ENCODE peak calls at places on chromosomes 6 and 20, in five cellular contexts. X is Karpas-422, R is HCT116, Q is fibroblast of lung, M is IMR-90. C is an unnamed sample.

GRCh38 chr6:53616450-53617357 is 48.9 kb downstream of the KLHL31 start:
- DNase-seq in X (no peak), R (peak; percentile 39), Q (no peak), M (no peak), C (no peak)

GRCh38 chr6:10884245-10884972 is 2.4 kb upstream of the SYCP2L start:
- DNase-seq in X (no peak), R (no peak), Q (no peak), M (no peak), C (no peak)

GRCh38 chr6:15431762-15432495 is 186.1 kb downstream of the JARID2 start:
- DNase-seq in X (no peak), R (no peak), Q (no peak), M (peak; percentile 59), C (peak; percentile 58)

GRCh38 chr6:95593025-95593424 is 15.7 kb downstream of the MANEA start:
- DNase-seq in X (no peak), R (no peak), Q (no peak), M (no peak), C (no peak)

GRCh38 chr6:10582774-10583508 is 61.8 kb downstream of the GCNT2 start:
- DNase-seq in X (no peak), R (no peak), Q (no peak), M (no peak), C (no peak)

GRCh38 chr6:156787569-156788492 is 10.7 kb downstream of the ARID1B start:
- DNase-seq in X (peak; percentile 90), R (no peak), Q (no peak), M (no peak), C (no peak)

GRCh38 chr6:141677598-141678211 is 455.0 kb upstream of the GJE1 start:
- DNase-seq in X (peak; percentile 66), R (peak; percentile 40), Q (peak; percentile 68), M (peak; percentile 47), C (no peak)

GRCh38 chr20:49132995-49133451 is 55.1 kb downstream of the STAU1 start:
- DNase-seq in X (peak; percentile 85), R (peak; percentile 47), Q (peak; percentile 84), M (peak; percentile 79), C (peak; percentile 21)

GRCh38 chr6:1607557-1608221 is 2.0 kb upstream of the FOXC1 start:
- DNase-seq in X (no peak), R (no peak), Q (no peak), M (no peak), C (peak; percentile 89)

GRCh38 chr6:107730106-107730505 is 94.0 kb downstream of the SCML4 start:
- DNase-seq in X (no peak), R (no peak), Q (no peak), M (no peak), C (no peak)

GRCh38 chr6:39396854-39397253 is 74.4 kb upstream of the KCNK16 start:
- DNase-seq in X (no peak), R (no peak), Q (no peak), M (no peak), C (no peak)

GRCh38 chr6:116783852-116784251 is 18.3 kb upstream of the FAM162B start:
- DNase-seq in X (no peak), R (no peak), Q (peak; percentile 35), M (peak; percentile 15), C (no peak)

GRCh38 chr6:28491984-28492317 is 23.6 kb downstream of the GPX6 start:
- DNase-seq in X (no peak), R (no peak), Q (no peak), M (no peak), C (no peak)

GRCh38 chr20:53390780-53391179 is 202.9 kb downstream of the ZNF217 start:
- DNase-seq in X (no peak), R (no peak), Q (peak; percentile 9), M (no peak), C (peak; percentile 63)

GRCh38 chr6:129859524-129859923 is 1.6 kb downstream of the TMEM244 start:
- DNase-seq in X (no peak), R (no peak), Q (peak; percentile 76), M (peak; percentile 54), C (no peak)

DNA sequence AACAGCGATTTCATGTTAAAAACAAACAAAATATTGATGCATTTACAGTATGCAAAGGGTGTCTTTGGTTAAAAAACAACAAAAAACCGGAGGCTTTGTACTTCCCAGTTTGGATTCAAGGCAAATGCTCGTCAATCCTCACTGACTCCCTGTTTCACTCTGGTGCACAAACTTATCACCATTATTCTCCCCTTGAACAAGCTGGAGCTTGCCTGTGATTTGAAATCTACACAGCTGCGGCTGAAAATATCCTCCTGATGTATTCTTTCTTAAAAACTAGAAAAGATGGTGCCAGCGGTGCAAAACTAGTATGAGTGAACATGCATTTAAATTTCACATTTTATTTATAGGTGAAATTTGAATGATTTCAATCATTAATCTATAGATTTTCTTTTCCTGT is 3.3 kb downstream of the PERP start:
- DNase-seq in X (no peak), R (no peak), Q (no peak), M (no peak), C (no peak)
- H3K27ac ChIP-seq in X (no peak overlapping the region), R (no peak overlapping the region), Q (no peak overlapping the region), M (no peak overlapping the region), C (no peak overlapping the region)

DNA sequence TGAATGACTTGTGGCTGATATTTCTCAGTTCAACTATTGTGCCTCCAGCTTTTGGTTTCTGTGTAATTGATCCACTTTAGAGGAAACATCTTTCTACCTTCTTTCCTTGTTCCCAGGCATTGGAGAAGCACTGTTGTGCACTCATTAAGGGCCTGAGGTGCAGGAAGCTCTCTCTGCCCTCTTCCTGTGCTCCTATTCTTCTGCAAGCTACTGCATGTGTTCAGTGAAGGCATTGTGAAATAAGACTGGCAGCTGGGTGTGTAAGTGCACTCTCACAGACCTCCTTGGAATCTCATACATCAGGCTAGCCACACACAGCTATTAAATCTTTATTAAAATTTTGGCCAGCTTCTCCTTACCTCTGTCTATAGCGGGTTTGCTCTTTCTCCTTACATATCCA is 177.8 kb downstream of the OGFRL1 start:
- DNase-seq in X (no peak), R (no peak), Q (no peak), M (no peak), C (no peak)
- H3K4me1 ChIP-seq in X (no peaks in the 10 kb centered on the region), R (no peaks in the 10 kb centered on the region), Q (peaks cover 5% of the 10 kb centered on the region), M (peaks cover 7% of the 10 kb centered on the region), C (no peaks in the 10 kb centered on the region)

DNA sequence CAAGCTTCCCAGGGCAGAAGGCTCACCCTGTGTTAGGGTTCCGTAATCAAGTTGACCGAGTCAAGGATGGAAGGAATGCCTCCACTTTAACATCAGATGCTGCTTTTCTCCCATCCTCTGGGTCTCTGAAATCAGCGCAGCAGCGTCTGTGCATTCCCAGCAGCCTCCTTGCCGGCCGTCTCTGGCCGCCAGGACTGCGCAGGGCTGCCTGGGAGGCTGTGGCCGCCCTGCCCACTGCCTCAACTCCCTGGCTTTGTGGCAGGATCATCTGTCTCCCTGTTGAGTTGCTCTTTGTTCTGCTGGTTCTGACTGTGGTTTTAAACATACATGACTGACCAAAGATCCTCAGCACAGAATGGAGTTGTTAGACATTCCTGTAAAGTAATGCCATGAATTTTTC is 56.5 kb downstream of the DLL1 start:
- DNase-seq in X (no peak), R (no peak), Q (no peak), M (no peak), C (no peak)
- H3K4me2 ChIP-seq in X (no peak overlapping the region), R (no peak overlapping the region), Q (no peak overlapping the region), M (no peak overlapping the region), C (no peak overlapping the region)

GRCh38 chr6:104640141-104640700 is 219.5 kb downstream of the HACE1 start:
- DNase-seq in X (no peak), R (no peak), Q (no peak), M (no peak), C (no peak)

GRCh38 chr6:104639671-104640070 is 220.0 kb downstream of the HACE1 start:
- DNase-seq in X (no peak), R (no peak), Q (peak; percentile 68), M (peak; percentile 43), C (no peak)

GRCh38 chr6:104638841-104639290 is 220.9 kb downstream of the HACE1 start:
- DNase-seq in X (no peak), R (no peak), Q (peak; percentile 20), M (no peak), C (no peak)

GRCh38 chr6:104642871-104643270 is 216.8 kb downstream of the HACE1 start:
- DNase-seq in X (no peak), R (no peak), Q (no peak), M (no peak), C (no peak)

DNA sequence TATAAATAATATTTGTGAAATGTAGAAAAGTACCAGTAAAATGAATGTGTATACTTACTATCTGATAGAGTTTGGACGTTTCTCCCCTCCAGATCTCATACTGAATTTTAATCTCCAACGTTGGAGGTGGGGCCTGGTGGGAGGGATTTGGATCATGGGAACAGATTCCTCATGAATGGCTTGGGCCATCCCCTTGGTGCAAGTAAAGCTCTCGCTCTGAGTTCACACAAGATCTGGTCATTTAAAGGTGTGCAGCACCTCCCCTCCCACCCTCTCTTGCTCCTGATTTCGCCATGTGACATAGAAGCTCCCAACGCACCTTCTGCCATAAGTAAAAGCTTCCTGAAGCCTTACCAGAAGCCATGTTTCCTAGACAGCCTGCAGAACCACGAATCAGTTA is 219.0 kb downstream of the HACE1 start:
- DNase-seq in X (no peak), R (no peak), Q (no peak), M (no peak), C (no peak)
- H3K27ac ChIP-seq in X (no peak overlapping the region), R (no peak overlapping the region), Q (no peak overlapping the region), M (no peak overlapping the region), C (no peak overlapping the region)

DNA sequence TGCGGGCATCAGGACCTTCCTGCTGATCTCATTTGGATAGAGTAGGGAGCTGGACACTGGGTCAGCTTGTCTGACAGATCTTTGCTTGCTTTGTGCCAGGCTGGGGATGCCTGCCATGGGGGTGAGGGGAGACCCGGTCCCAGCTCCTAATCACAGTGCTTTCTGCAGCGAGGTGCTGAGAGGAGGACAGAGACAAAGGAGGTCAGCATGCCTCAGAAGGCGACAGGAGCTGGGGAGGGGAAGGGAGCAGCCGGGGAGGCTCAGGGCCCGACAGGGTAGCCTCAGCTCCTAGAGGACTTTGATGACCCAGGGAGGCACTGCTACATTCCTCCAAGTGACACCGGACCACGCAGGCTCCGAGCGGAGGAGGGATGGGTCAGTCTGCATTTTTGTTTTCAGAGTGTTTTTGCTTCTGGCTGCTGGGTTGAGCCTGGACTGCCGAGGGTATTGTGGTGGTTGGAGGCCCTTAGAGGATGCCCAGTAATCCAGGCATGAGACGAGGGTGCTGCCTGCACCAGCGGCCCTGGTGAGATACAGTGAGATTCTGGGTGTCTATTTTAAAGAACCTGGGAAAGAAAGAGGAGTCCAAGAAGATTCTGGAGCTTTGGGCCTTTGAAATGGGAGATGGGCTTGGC is 7.8 kb downstream of the RBM38 start:
- DNase-seq in X (peak; percentile 61), R (no peak), Q (no peak), M (no peak), C (no peak)
- H3K4me1 ChIP-seq in X (peaks cover 95% of the 10 kb centered on the region), R (no peaks in the 10 kb centered on the region), Q (peaks cover 3% of the 10 kb centered on the region), M (peaks cover 6% of the 10 kb centered on the region), C (peaks cover 34% of the 10 kb centered on the region)

C was measured in trophoblast cell.